ENCODE peak calls at places on chromosomes 7 and 10, in seven cellular contexts. G is ELF-1; K is suprapubic skin; V is GM03348; T is activated T-helper 1 cell treated with anti-CD3 and anti-CD28 coated beads, Interleukin-2, amount 50 U/mL, for 16 hours; L is astrocyte of the spinal cord; H is neuronal stem cell. N is an unnamed sample.

GRCh38 chr10:70315815-70316214 is 32.0 kb upstream of the NPFFR1 start:
- DNase-seq in G (no peak), K (no peak), L (no peak), H (no peak), V (no peak), T (no peak), N (no peak)

GRCh38 chr10:35661236-35661635 is 19.1 kb upstream of the FZD8 start:
- DNase-seq in G (no peak), L (no peak), V (peak), T (no peak), K (no peak), H (no peak), N (no peak)

GRCh38 chr7:51689547-51689946 is 372.9 kb upstream of the COBL start:
- DNase-seq in H (no peak), T (no peak), K (no peak), G (no peak), L (no peak), V (no peak), N (no peak)

GRCh38 chr10:132793871-132794849 is 8.2 kb upstream of the NKX6-2 start:
- DNase-seq in L (no peak), K (no peak), H (no peak), T (no peak), V (peak), G (no peak), N (no peak)

GRCh38 chr7:48101880-48102448 is 12.9 kb downstream of the UPP1 start:
- DNase-seq in V (no peak), T (no peak), G (no peak), H (no peak), K (no peak), L (no peak), N (no peak)

GRCh38 chr7:139799586-139799985 is 21.8 kb upstream of the HIPK2 start:
- DNase-seq in V (peak), G (no peak), L (no peak), K (no peak), H (no peak), T (no peak), N (no peak)

GRCh38 chr7:102425639-102426267 is 7.6 kb upstream of the ORAI2 start:
- DNase-seq in T (peak), K (no peak), V (no peak), L (no peak), G (peak), H (no peak), N (no peak)

GRCh38 chr10:47438857-47439474 is 44.9 kb downstream of the ANXA8 start:
- DNase-seq in L (peak), H (peak), G (peak), V (peak), T (no peak), K (peak), N (no peak)

GRCh38 chr10:71761541-71762113 is 11.7 kb downstream of the VSIR start:
- DNase-seq in H (no peak), T (no peak), G (no peak), L (no peak), K (no peak), V (no peak), N (no peak)

GRCh38 chr7:80018941-80019808 is 115.5 kb upstream of the GNAI1 start:
- DNase-seq in H (peak), K (no peak), L (peak), G (peak), V (peak), T (no peak), N (no peak)

GRCh38 chr10:46992794-46993552 is 81.7 kb downstream of the PTPN20 start:
- DNase-seq in V (peak), G (peak), K (no peak), H (no peak), T (no peak), L (peak), N (no peak)

GRCh38 chr10:124132306-124132705 is 38.9 kb upstream of the CHST15 start:
- DNase-seq in V (no peak), L (no peak), G (no peak), K (no peak), H (no peak), T (no peak), N (no peak)

GRCh38 chr10:90960355-90960814 is 39.5 kb upstream of the ANKRD1 start:
- DNase-seq in T (no peak), G (no peak), K (no peak), L (peak), H (no peak), V (peak), N (no peak)

GRCh38 chr10:17113346-17113745 is 16.3 kb downstream of the CUBN start:
- DNase-seq in H (no peak), G (no peak), T (no peak), L (no peak), K (no peak), V (no peak), N (no peak)